ENCODE peak calls at places on chromosomes 12 and 14, in six cellular contexts. C is uterus, N is right lobe of liver, O is K562, R is breast epithelium, K is suprapubic skin. M is an unnamed sample.

GRCh38 chr12:98532687-98533304 is 17.4 kb downstream of the TMPO start:
- DNase-seq in R (no peak), N (no peak), K (no peak), O (peak; percentile 74), C (no peak), M (no peak)

GRCh38 chr12:54392485-54393349 is 8.2 kb upstream of the ZNF385A start:
- DNase-seq in N (no peak), C (no peak), K (no peak), R (peak; percentile 62), O (peak; percentile 47), M (no peak)

GRCh38 chr14:29222671-29223268 is 456.2 kb downstream of the FOXG1 start:
- DNase-seq in O (peak; percentile 15), N (no peak), C (no peak), R (no peak), K (no peak), M (no peak)

GRCh38 chr14:54778618-54779017 is 124.0 kb downstream of the GCH1 start:
- DNase-seq in R (no peak), C (no peak), K (no peak), O (no peak), N (peak; percentile 66), M (peak; percentile 60)

GRCh38 chr12:71973687-71974086 is 35.0 kb downstream of the TPH2 start:
- DNase-seq in C (no peak), R (no peak), N (no peak), O (no peak), K (no peak), M (no peak)

GRCh38 chr12:93351726-93352125 is 26.0 kb upstream of the NUDT4 start:
- DNase-seq in C (no peak), R (no peak), K (no peak), O (no peak), N (no peak), M (no peak)

GRCh38 chr12:49055978-49056754 is 4.4 kb downstream of the KMT2D start:
- DNase-seq in C (peak; percentile 67), N (no peak), K (no peak), R (no peak), O (peak; percentile 87), M (peak; percentile 82)

GRCh38 chr12:39048395-39048794 is 143.0 kb upstream of the CPNE8 start:
- DNase-seq in C (no peak), O (no peak), K (no peak), R (no peak), N (no peak), M (no peak)

GRCh38 chr12:109461846-109462766 is 15.0 kb downstream of the KCTD10 start:
- DNase-seq in O (peak; percentile 32), R (peak; percentile 97), N (peak; percentile 48), K (peak; percentile 94), C (peak; percentile 90), M (peak; percentile 96)

GRCh38 chr12:32535260-32535999 is 136.1 kb downstream of the FGD4 start:
- DNase-seq in K (peak; percentile 75), C (peak; percentile 47), R (peak; percentile 23), N (peak; percentile 86), O (peak; percentile 16), M (peak; percentile 83)

GRCh38 chr14:77612011-77612620 is 4.3 kb downstream of the SPTLC2 start:
- DNase-seq in R (no peak), K (no peak), C (no peak), O (no peak), N (no peak), M (no peak)

GRCh38 chr12:15035185-15035584 is 62.3 kb downstream of the PDE6H start:
- DNase-seq in N (no peak), K (no peak), C (no peak), O (no peak), R (no peak), M (no peak)

GRCh38 chr12:41473441-41473840 is 285.3 kb downstream of the PDZRN4 start:
- DNase-seq in N (no peak), C (no peak), K (no peak), R (no peak), O (no peak), M (no peak)

GRCh38 chr12:64193045-64193444 is 29.1 kb downstream of the KICS2 start:
- DNase-seq in O (no peak), R (no peak), K (no peak), N (no peak), C (no peak), M (no peak)

GRCh38 chr14:20469890-20470858 is 968 bp downstream of the PNP start:
- DNase-seq in C (peak; percentile 50), N (peak; percentile 35), O (peak; percentile 48), K (peak; percentile 73), R (no peak), M (peak; percentile 73)

DNA sequence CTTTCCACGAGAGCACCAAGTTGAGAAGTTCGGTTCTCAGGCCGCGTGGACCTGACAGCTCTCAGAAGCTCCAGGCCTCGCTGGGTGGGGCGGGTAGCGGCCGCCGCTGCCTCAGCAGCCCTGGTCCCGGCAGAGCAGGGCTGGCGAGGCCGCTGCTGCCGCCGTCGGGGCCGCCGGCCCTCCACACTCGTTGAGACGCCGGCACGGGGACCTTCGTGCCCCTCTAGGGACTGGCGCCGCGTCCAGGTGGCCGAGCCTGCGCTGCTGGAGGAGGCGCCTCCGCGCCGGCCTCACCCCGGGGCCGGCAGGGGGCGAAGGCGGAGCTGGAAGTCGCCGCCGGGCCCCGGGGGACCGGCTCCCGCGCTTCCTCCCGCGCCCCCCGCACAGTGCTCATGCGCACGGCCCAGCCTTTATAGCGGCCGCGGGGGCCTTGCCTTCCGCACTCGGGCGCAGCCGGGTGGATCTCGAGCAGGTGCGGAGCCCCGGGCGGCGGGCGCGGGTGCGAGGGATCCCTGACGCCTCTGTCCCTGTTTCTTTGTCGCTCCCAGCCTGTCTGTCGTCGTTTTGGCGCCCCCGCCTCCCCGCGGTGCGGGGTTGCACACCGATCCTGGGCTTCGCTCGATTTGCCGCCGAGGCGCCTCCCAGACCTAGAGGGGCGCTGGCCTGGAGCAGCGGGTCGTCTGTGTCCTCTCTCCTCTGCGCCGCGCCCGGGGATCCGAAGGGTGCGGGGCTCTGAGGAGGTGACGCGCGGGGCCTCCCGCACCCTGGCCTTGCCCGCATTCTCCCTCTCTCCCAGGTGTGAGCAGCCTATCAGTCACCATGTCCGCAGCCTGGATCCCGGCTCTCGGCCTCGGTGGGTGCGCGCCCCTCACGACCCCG is at the start of gene COCH:
- DNase-seq in C (no peak), N (peak; percentile 47), O (peak; percentile 80), R (no peak), K (no peak), M (no peak)
- TF ChIP-seq POLR2A in C (no peak), N (no peak), O (peak; percentile 85), R (no peak), K (no peak), M (no peak)

DNA sequence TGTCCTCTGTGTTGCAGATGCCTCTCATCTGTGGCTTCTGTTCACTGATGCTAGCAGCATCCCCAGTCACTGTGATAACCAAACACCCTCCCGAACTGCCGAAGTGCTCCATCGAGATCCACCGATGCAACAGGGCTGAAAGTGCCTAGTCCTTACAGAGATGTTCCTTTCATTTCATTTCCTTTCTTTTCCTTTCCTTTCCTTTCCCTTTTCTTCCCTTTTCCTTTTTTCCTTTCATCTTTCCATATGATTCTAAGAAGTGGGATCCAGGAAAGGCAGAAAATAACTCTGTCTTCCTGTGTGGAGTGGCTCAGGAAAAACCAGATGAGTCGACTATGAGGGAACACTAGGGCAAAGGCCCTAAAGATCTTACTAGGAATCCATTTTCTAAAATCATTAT is 26.7 kb downstream of the FGF6 start:
- DNase-seq in N (no peak), K (no peak), R (no peak), C (no peak), O (no peak), M (no peak)
- TF ChIP-seq POLR2A in N (no peak), K (no peak), R (no peak), C (no peak), O (no peak), M (no peak)

GRCh38 chr14:100285021-100285912 is 21.0 kb downstream of the SLC25A29 start:
- DNase-seq in R (no peak), C (peak; percentile 52), O (peak; percentile 78), N (peak; percentile 82), K (peak; percentile 76), M (no peak)
- TF ChIP-seq POLR2A in R (no peak), C (peak; percentile 19), O (peak; percentile 74), N (peak; percentile 41), K (peak; percentile 24), M (no peak)

GRCh38 chr12:132578118-132578517 is 32.3 kb downstream of the LRCOL1 start:
- DNase-seq in K (no peak), O (no peak), R (no peak), C (no peak), N (no peak), M (no peak)
- TF ChIP-seq POLR2A in K (no peak), O (no peak), R (no peak), C (no peak), N (no peak), M (no peak)

DNA sequence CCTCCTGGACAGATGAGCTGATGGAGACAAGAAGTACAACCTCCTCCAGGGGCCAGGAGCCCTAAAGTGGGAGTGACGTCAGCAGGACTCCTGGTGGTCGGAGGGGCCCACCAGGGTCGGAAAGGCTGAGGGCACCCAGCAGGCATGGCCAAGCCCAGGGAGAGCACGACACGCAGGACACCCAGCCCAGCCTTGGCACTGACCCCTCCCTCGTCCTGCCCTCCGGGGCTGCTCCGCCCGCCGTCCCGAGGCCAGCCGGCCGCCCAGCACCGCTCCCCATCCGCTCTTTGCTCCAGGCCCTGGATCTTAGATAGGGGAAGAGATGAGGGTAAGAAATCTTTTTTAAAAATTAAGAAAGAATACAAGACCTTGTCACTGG is 14.4 kb upstream of the RPLP0 start:
- DNase-seq in C (no peak), O (no peak), K (no peak), N (no peak), R (no peak), M (no peak)
- TF ChIP-seq POLR2A in C (no peak), O (no peak), K (no peak), N (no peak), R (no peak), M (no peak)

DNA sequence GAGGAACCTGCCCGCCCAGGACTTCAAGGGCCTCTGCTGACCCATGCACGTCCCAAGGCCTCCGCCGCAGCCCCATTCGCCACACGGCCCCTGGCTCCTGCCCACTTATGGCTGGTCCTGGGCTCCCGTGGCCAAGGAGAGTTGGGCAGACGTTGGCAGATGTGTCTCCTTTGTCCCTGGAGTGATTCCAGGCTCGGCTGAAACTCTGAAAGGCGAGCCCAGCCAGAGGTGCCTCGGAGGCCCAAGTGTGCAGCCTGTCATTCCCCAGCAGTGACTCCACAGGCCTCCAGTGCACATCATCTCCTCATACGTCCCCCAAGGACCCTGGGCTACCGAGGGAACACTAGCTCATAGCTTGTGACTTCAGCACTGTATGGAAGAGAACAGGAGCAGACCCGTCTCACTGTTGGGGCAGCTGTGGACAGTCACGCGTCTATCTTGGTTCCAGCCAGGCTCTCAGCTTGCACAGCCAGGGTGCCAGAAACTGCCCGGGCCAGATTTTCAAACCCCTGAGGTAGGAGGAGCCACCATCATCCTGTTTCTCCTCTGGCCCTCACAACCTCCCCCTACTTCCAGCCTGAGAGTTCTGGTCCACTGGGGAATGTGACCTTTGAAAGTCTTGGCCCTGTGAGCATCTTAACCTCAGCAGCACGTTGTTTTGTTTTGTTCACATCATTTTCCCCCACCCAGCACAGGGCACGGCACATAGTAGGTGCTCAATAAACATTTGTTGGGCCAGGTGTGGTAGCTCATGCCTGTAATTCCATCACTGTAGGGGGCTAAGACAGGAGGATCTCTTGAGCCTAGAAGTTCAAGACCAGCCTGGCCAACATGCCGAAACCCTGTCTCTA is 50.2 kb downstream of the PSMA6 start:
- DNase-seq in R (peak; percentile 66), C (peak; percentile 60), N (no peak), K (no peak), O (no peak), M (peak; percentile 95)
- TF ChIP-seq POLR2A in R (no peak), C (no peak), N (no peak), K (no peak), O (no peak), M (no peak)

M was measured in sigmoid colon.